ENCODE peak calls at places on chromosome 6, in five cellular contexts. One of them, this sample, is unnamed.

GRCh38 chr6:90940812-90941481 is 354.1 kb upstream of the MAP3K7 start:
- DNase-seq in left lung: no peak
- DNase-seq in coronary artery: no peak
- DNase-seq in heart left ventricle: no peak
- DNase-seq in ovary: no peak
- DNase-seq in this sample: peak

GRCh38 chr6:130020106-130020851 is 1.9 kb downstream of the L3MBTL3 start:
- DNase-seq in coronary artery: peak
- DNase-seq in heart left ventricle: peak
- DNase-seq in left lung: peak
- DNase-seq in ovary: peak
- DNase-seq in this sample: no peak

GRCh38 chr6:45589367-45589766 is 211.6 kb upstream of the SUPT3H start:
- DNase-seq in coronary artery: no peak
- DNase-seq in heart left ventricle: no peak
- DNase-seq in ovary: no peak
- DNase-seq in left lung: no peak
- DNase-seq in this sample: no peak

GRCh38 chr6:138001750-138002349 is 105.4 kb downstream of the PERP start:
- DNase-seq in heart left ventricle: peak
- DNase-seq in left lung: no peak
- DNase-seq in ovary: no peak
- DNase-seq in coronary artery: no peak
- DNase-seq in this sample: peak

GRCh38 chr6:35552285-35552917 is 39.7 kb upstream of the TULP1 start:
- DNase-seq in heart left ventricle: no peak
- DNase-seq in coronary artery: no peak
- DNase-seq in left lung: no peak
- DNase-seq in ovary: no peak
- DNase-seq in this sample: peak

GRCh38 chr6:134146268-134147032 is 94.0 kb upstream of the SLC2A12 start:
- DNase-seq in ovary: no peak
- DNase-seq in heart left ventricle: no peak
- DNase-seq in left lung: no peak
- DNase-seq in coronary artery: no peak
- DNase-seq in this sample: no peak

GRCh38 chr6:165181951-165182414 is 127.4 kb downstream of the C6orf118 start:
- DNase-seq in heart left ventricle: no peak
- DNase-seq in left lung: no peak
- DNase-seq in coronary artery: no peak
- DNase-seq in ovary: no peak
- DNase-seq in this sample: peak

GRCh38 chr6:53359843-53360834 is 11.4 kb upstream of the ELOVL5 start:
- DNase-seq in coronary artery: no peak
- DNase-seq in ovary: no peak
- DNase-seq in heart left ventricle: no peak
- DNase-seq in left lung: no peak
- DNase-seq in this sample: peak

GRCh38 chr6:131982740-131983259 is 31.6 kb upstream of the CCN2 start:
- DNase-seq in coronary artery: no peak
- DNase-seq in left lung: no peak
- DNase-seq in ovary: no peak
- DNase-seq in heart left ventricle: no peak
- DNase-seq in this sample: peak

GRCh38 chr6:7112741-7113313 is 5.1 kb downstream of the RREB1 start:
- DNase-seq in heart left ventricle: peak
- DNase-seq in left lung: no peak
- DNase-seq in coronary artery: no peak
- DNase-seq in ovary: no peak
- DNase-seq in this sample: no peak

GRCh38 chr6:91608428-91608827 is 1021.6 kb upstream of the MAP3K7 start:
- DNase-seq in ovary: no peak
- DNase-seq in coronary artery: no peak
- DNase-seq in heart left ventricle: no peak
- DNase-seq in left lung: no peak
- DNase-seq in this sample: no peak

GRCh38 chr6:14275493-14275851 is 157.9 kb downstream of the CD83 start:
- DNase-seq in heart left ventricle: peak
- DNase-seq in ovary: peak
- DNase-seq in coronary artery: no peak
- DNase-seq in left lung: no peak
- DNase-seq in this sample: no peak

GRCh38 chr6:53616450-53617357 is 48.9 kb downstream of the KLHL31 start:
- DNase-seq in ovary: no peak
- DNase-seq in coronary artery: no peak
- DNase-seq in left lung: no peak
- DNase-seq in heart left ventricle: no peak
- DNase-seq in this sample: no peak

GRCh38 chr6:159172066-159172465 is 2.9 kb downstream of the FNDC1 start:
- DNase-seq in left lung: no peak
- DNase-seq in coronary artery: no peak
- DNase-seq in ovary: no peak
- DNase-seq in heart left ventricle: no peak
- DNase-seq in this sample: peak

GRCh38 chr6:88165877-88166492 is at the start of gene CNR1:
- DNase-seq in ovary: peak
- DNase-seq in left lung: peak
- DNase-seq in heart left ventricle: peak
- DNase-seq in coronary artery: no peak
- DNase-seq in this sample: peak

GRCh38 chr6:13488015-13488895 is 855 bp upstream of the GFOD1 start:
- DNase-seq in coronary artery: peak
- DNase-seq in left lung: peak
- DNase-seq in heart left ventricle: peak
- DNase-seq in ovary: peak
- DNase-seq in this sample: peak

GRCh38 chr6:465531-466348 is 74.2 kb downstream of the IRF4 start:
- DNase-seq in heart left ventricle: no peak
- DNase-seq in coronary artery: no peak
- DNase-seq in left lung: no peak
- DNase-seq in ovary: no peak
- DNase-seq in this sample: no peak

GRCh38 chr6:109527989-109528388 is 45.0 kb upstream of the ZBTB24 start:
- DNase-seq in heart left ventricle: no peak
- DNase-seq in left lung: no peak
- DNase-seq in ovary: no peak
- DNase-seq in coronary artery: no peak
- DNase-seq in this sample: peak

GRCh38 chr6:31750411-31751022 is 10.7 kb downstream of the MSH5 start:
- DNase-seq in ovary: no peak
- DNase-seq in coronary artery: no peak
- DNase-seq in heart left ventricle: no peak
- DNase-seq in left lung: no peak
- DNase-seq in this sample: peak

GRCh38 chr6:98787961-98788360 is 46.4 kb upstream of the POU3F2 start:
- DNase-seq in ovary: no peak
- DNase-seq in left lung: no peak
- DNase-seq in heart left ventricle: no peak
- DNase-seq in coronary artery: no peak
- DNase-seq in this sample: no peak

GRCh38 chr6:105608711-105609374 is 206.0 kb upstream of the PREP start:
- DNase-seq in heart left ventricle: no peak
- DNase-seq in coronary artery: no peak
- DNase-seq in left lung: no peak
- DNase-seq in ovary: no peak
- DNase-seq in this sample: peak

GRCh38 chr6:109816452-109817374 is 125.6 kb downstream of the FIG4 start:
- DNase-seq in left lung: no peak
- DNase-seq in coronary artery: no peak
- DNase-seq in ovary: no peak
- DNase-seq in heart left ventricle: no peak
- DNase-seq in this sample: no peak

GRCh38 chr6:82080767-82081166 is 166.8 kb downstream of the IBTK start:
- DNase-seq in coronary artery: no peak
- DNase-seq in heart left ventricle: no peak
- DNase-seq in ovary: no peak
- DNase-seq in left lung: no peak
- DNase-seq in this sample: no peak

GRCh38 chr6:87907521-87907920 is 140.1 kb upstream of the SPACA1 start:
- DNase-seq in left lung: no peak
- DNase-seq in coronary artery: no peak
- DNase-seq in heart left ventricle: no peak
- DNase-seq in ovary: no peak
- DNase-seq in this sample: peak

GRCh38 chr6:80636689-80637088 is 530.2 kb downstream of the BCKDHB start:
- DNase-seq in coronary artery: no peak
- DNase-seq in left lung: no peak
- DNase-seq in ovary: no peak
- DNase-seq in heart left ventricle: no peak
- DNase-seq in this sample: no peak

GRCh38 chr6:169669147-169669546 is 32.7 kb downstream of the WDR27 start:
- DNase-seq in ovary: no peak
- DNase-seq in coronary artery: no peak
- DNase-seq in left lung: no peak
- DNase-seq in heart left ventricle: no peak
- DNase-seq in this sample: no peak

GRCh38 chr6:109772961-109773431 is 81.9 kb downstream of the FIG4 start:
- DNase-seq in coronary artery: no peak
- DNase-seq in heart left ventricle: peak
- DNase-seq in ovary: no peak
- DNase-seq in left lung: no peak
- DNase-seq in this sample: peak

GRCh38 chr6:105824732-105825131 is 261.4 kb upstream of the PRDM1 start:
- DNase-seq in ovary: no peak
- DNase-seq in left lung: no peak
- DNase-seq in heart left ventricle: no peak
- DNase-seq in coronary artery: no peak
- DNase-seq in this sample: peak

GRCh38 chr6:13766201-13766634 is 48.1 kb downstream of the MCUR1 start:
- DNase-seq in heart left ventricle: no peak
- DNase-seq in left lung: no peak
- DNase-seq in ovary: no peak
- DNase-seq in coronary artery: no peak
- DNase-seq in this sample: peak

GRCh38 chr6:11675610-11676009 is 103.0 kb downstream of the ADTRP start:
- DNase-seq in ovary: no peak
- DNase-seq in heart left ventricle: no peak
- DNase-seq in coronary artery: no peak
- DNase-seq in left lung: no peak
- DNase-seq in this sample: peak

GRCh38 chr6:15608406-15608805 is 54.4 kb downstream of the DTNBP1 start:
- DNase-seq in left lung: no peak
- DNase-seq in heart left ventricle: peak
- DNase-seq in ovary: no peak
- DNase-seq in coronary artery: no peak
- DNase-seq in this sample: peak

GRCh38 chr6:167153523-167153959 is 4.2 kb downstream of the GPR31 start:
- DNase-seq in left lung: no peak
- DNase-seq in heart left ventricle: no peak
- DNase-seq in coronary artery: no peak
- DNase-seq in ovary: no peak
- DNase-seq in this sample: no peak

GRCh38 chr6:155186052-155186658 is 77.7 kb upstream of the CLDN20 start:
- DNase-seq in coronary artery: no peak
- DNase-seq in ovary: no peak
- DNase-seq in left lung: no peak
- DNase-seq in heart left ventricle: no peak
- DNase-seq in this sample: no peak

GRCh38 chr6:131854803-131855202 is 47.0 kb downstream of the ENPP1 start:
- DNase-seq in heart left ventricle: no peak
- DNase-seq in coronary artery: no peak
- DNase-seq in ovary: no peak
- DNase-seq in left lung: no peak
- DNase-seq in this sample: peak

GRCh38 chr6:148780918-148781436 is 34.1 kb downstream of the UST start:
- DNase-seq in ovary: no peak
- DNase-seq in coronary artery: no peak
- DNase-seq in left lung: no peak
- DNase-seq in heart left ventricle: no peak
- DNase-seq in this sample: no peak

GRCh38 chr6:56854086-56854485 is 100.8 kb upstream of the BEND6 start:
- DNase-seq in left lung: no peak
- DNase-seq in coronary artery: no peak
- DNase-seq in ovary: no peak
- DNase-seq in heart left ventricle: no peak
- DNase-seq in this sample: no peak

GRCh38 chr6:45495404-45496084 is 117.8 kb upstream of the SUPT3H start:
- DNase-seq in left lung: no peak
- DNase-seq in ovary: no peak
- DNase-seq in coronary artery: no peak
- DNase-seq in heart left ventricle: no peak
- DNase-seq in this sample: no peak

GRCh38 chr6:84052204-84052882 is 18.8 kb downstream of the MRAP2 start:
- DNase-seq in left lung: peak
- DNase-seq in heart left ventricle: peak
- DNase-seq in coronary artery: peak
- DNase-seq in ovary: peak
- DNase-seq in this sample: peak
- H3K4me3 ChIP-seq in left lung: no peak
- H3K4me3 ChIP-seq in heart left ventricle: no peak
- H3K4me3 ChIP-seq in coronary artery: peak
- H3K4me3 ChIP-seq in ovary: no peak
- H3K4me3 ChIP-seq in this sample: peak

GRCh38 chr6:25138697-25139051 is 140.5 kb upstream of the CARMIL1 start:
- DNase-seq in left lung: no peak
- DNase-seq in ovary: no peak
- DNase-seq in heart left ventricle: no peak
- DNase-seq in coronary artery: no peak
- DNase-seq in this sample: peak
- H3K4me3 ChIP-seq in left lung: peak
- H3K4me3 ChIP-seq in ovary: peak
- H3K4me3 ChIP-seq in heart left ventricle: peak
- H3K4me3 ChIP-seq in coronary artery: peak
- H3K4me3 ChIP-seq in this sample: peak

GRCh38 chr6:21586300-21586699 is 7.3 kb upstream of the SOX4 start:
- DNase-seq in heart left ventricle: no peak
- DNase-seq in ovary: no peak
- DNase-seq in left lung: no peak
- DNase-seq in coronary artery: no peak
- DNase-seq in this sample: no peak
- H3K4me3 ChIP-seq in heart left ventricle: no peak
- H3K4me3 ChIP-seq in ovary: no peak
- H3K4me3 ChIP-seq in left lung: no peak
- H3K4me3 ChIP-seq in coronary artery: peak
- H3K4me3 ChIP-seq in this sample: no peak

GRCh38 chr6:93420163-93420806 is 926 bp upstream of the EPHA7 start:
- DNase-seq in left lung: no peak
- DNase-seq in ovary: no peak
- DNase-seq in heart left ventricle: no peak
- DNase-seq in coronary artery: no peak
- DNase-seq in this sample: peak

GRCh38 chr6:93418448-93419303 is 683 bp downstream of the EPHA7 start:
- DNase-seq in left lung: no peak
- DNase-seq in ovary: peak
- DNase-seq in coronary artery: no peak
- DNase-seq in heart left ventricle: peak
- DNase-seq in this sample: peak

GRCh38 chr6:93418113-93418447 is 1.3 kb downstream of the EPHA7 start:
- DNase-seq in coronary artery: no peak
- DNase-seq in ovary: no peak
- DNase-seq in heart left ventricle: no peak
- DNase-seq in left lung: no peak
- DNase-seq in this sample: no peak

GRCh38 chr6:93417421-93417996 is 1.9 kb downstream of the EPHA7 start:
- DNase-seq in ovary: peak
- DNase-seq in coronary artery: no peak
- DNase-seq in left lung: no peak
- DNase-seq in heart left ventricle: peak
- DNase-seq in this sample: peak

GRCh38 chr6:93419304-93420162 is at the start of gene EPHA7:
- DNase-seq in coronary artery: peak
- DNase-seq in heart left ventricle: peak
- DNase-seq in left lung: peak
- DNase-seq in ovary: peak
- DNase-seq in this sample: peak
- H3K4me3 ChIP-seq in coronary artery: peak
- H3K4me3 ChIP-seq in heart left ventricle: peak
- H3K4me3 ChIP-seq in left lung: peak
- H3K4me3 ChIP-seq in ovary: peak
- H3K4me3 ChIP-seq in this sample: peak

This sample was measured in choroid plexus epithelial cell.